ENCODE peak calls at places on chromosomes 6 and 20, in ten cellular contexts. R is left ventricle myocardium inferior, L is kidney, N is lung, O is cardiac muscle cell, U is mammary epithelial cell, W is lower lobe of right lung, M is thoracic aorta, K is heart left ventricle, A is endodermal cell. Y is an unnamed sample. For H3K4me1, the result is how much of the 10 kb centered on the place peaks cover.

GRCh38 chr6:168032383-168032760 is 34.9 kb downstream of the KIF25 start:
- DNase-seq in R (no peak), L (no peak), N (no peak), O (peak), U (peak), W (no peak), M (no peak), K (no peak), A (no peak), Y (no peak)

GRCh38 chr6:166364480-166364879 is 18.3 kb downstream of the MPC1 start:
- DNase-seq in R (no peak), L (no peak), N (no peak), O (no peak), U (no peak), W (no peak), M (no peak), K (no peak), A (no peak), Y (no peak)

GRCh38 chr20:10798811-10799210 is 125.0 kb upstream of the JAG1 start:
- DNase-seq in R (no peak), L (no peak), N (no peak), O (peak), U (peak), W (no peak), M (no peak), K (no peak), A (no peak), Y (no peak)

GRCh38 chr20:19943021-19943659 is 74.0 kb upstream of the NAA20 start:
- DNase-seq in R (no peak), L (no peak), N (no peak), O (no peak), U (peak), W (peak), M (no peak), K (no peak), A (no peak), Y (no peak)

GRCh38 chr6:78598966-78599365 is 268.4 kb upstream of the IRAK1BP1 start:
- DNase-seq in R (no peak), L (no peak), N (no peak), O (peak), U (peak), W (no peak), M (no peak), K (no peak), A (no peak), Y (peak)

GRCh38 chr6:20811112-20811746 is 277.0 kb downstream of the CDKAL1 start:
- DNase-seq in R (no peak), L (no peak), N (no peak), O (peak), U (peak), W (no peak), M (no peak), K (no peak), A (peak), Y (no peak)

GRCh38 chr6:107805504-107805903 is 18.6 kb downstream of the SCML4 start:
- DNase-seq in R (no peak), L (no peak), N (no peak), O (no peak), U (no peak), W (no peak), M (no peak), K (no peak), A (peak), Y (no peak)

GRCh38 chr20:2596673-2597279 is 55.7 kb upstream of the NOP56 start:
- DNase-seq in R (no peak), L (no peak), N (no peak), O (peak), U (no peak), W (no peak), M (no peak), K (no peak), A (peak), Y (no peak)

GRCh38 chr20:52552181-52552872 is 360.7 kb upstream of the ZFP64 start:
- DNase-seq in R (no peak), L (no peak), N (no peak), O (peak), U (peak), W (no peak), M (no peak), K (no peak), A (no peak), Y (no peak)

GRCh38 chr20:2922957-2923356 is 49.7 kb downstream of the PTPRA start:
- DNase-seq in R (no peak), L (no peak), N (no peak), O (no peak), U (peak), W (no peak), M (no peak), K (no peak), A (peak), Y (no peak)

GRCh38 chr6:166938704-166939103 is 17.6 kb downstream of the RNASET2 start:
- DNase-seq in R (no peak), L (no peak), N (no peak), O (no peak), U (no peak), W (no peak), M (no peak), K (no peak), A (no peak), Y (no peak)

GRCh38 chr6:170102038-170102437 is 188.8 kb downstream of the DLL1 start:
- DNase-seq in R (no peak), L (peak), N (no peak), O (no peak), U (no peak), W (no peak), M (no peak), K (no peak), A (peak), Y (no peak)

GRCh38 chr6:9039258-9039657 is 603.9 kb upstream of the SLC35B3 start:
- DNase-seq in R (no peak), L (no peak), N (no peak), O (no peak), U (no peak), W (no peak), M (no peak), K (no peak), A (no peak), Y (no peak)

GRCh38 chr6:16757332-16757731 is 3.9 kb downstream of the ATXN1 start:
- DNase-seq in R (no peak), L (no peak), N (no peak), O (no peak), U (no peak), W (no peak), M (no peak), K (no peak), A (no peak), Y (no peak)

GRCh38 chr20:24979036-24979960 is 13.3 kb downstream of the APMAP start:
- DNase-seq in R (no peak), L (no peak), N (no peak), O (no peak), U (no peak), W (no peak), M (no peak), K (no peak), A (peak), Y (no peak)

GRCh38 chr6:110509617-110510231 is 33.3 kb upstream of the SLC22A16 start:
- DNase-seq in R (no peak), L (no peak), N (no peak), O (peak), U (peak), W (no peak), M (no peak), K (no peak), A (no peak), Y (peak)

GRCh38 chr6:131733376-131734016 is 22.7 kb upstream of the CTAGE9 start:
- DNase-seq in R (no peak), L (no peak), N (no peak), O (peak), U (peak), W (no peak), M (no peak), K (peak), A (no peak), Y (peak)

GRCh38 chr6:43457643-43458042 is 2.3 kb upstream of the DLK2 start:
- DNase-seq in R (no peak), L (no peak), N (no peak), O (no peak), U (no peak), W (no peak), M (no peak), K (no peak), A (no peak), Y (no peak)

GRCh38 chr20:62652894-62653305 is 10.6 kb downstream of the SLCO4A1 start:
- DNase-seq in R (no peak), L (no peak), N (no peak), O (no peak), U (no peak), W (no peak), M (no peak), K (no peak), A (no peak), Y (peak)

GRCh38 chr6:72324591-72324990 is 297.3 kb upstream of the KCNQ5 start:
- DNase-seq in R (no peak), L (no peak), N (no peak), O (peak), U (no peak), W (no peak), M (no peak), K (no peak), A (no peak), Y (no peak)
- H3K4me1 ChIP-seq in R (under half), L (under half), N (under half), O (under half), U (under half), W (under half), M (under half), K (under half), A (under half), Y (under half)

GRCh38 chr20:47296950-47297349 is 59.5 kb downstream of the ZMYND8 start:
- DNase-seq in R (no peak), L (no peak), N (no peak), O (peak), U (no peak), W (no peak), M (no peak), K (no peak), A (no peak), Y (no peak)
- TF ChIP-seq CTCF in R (peak), L (no peak), N (no peak), O (peak), U (no peak), W (peak), M (no peak), K (no peak), A (peak), Y (no peak)

GRCh38 chr6:47078991-47079390 is 36.9 kb upstream of the ADGRF1 start:
- DNase-seq in R (no peak), L (no peak), N (no peak), O (no peak), U (no peak), W (no peak), M (no peak), K (no peak), A (no peak), Y (no peak)
- H3K4me1 ChIP-seq in R (under half), L (under half), N (under half), O (under half), U (under half), W (under half), M (under half), K (under half), A (under half), Y (under half)

GRCh38 chr6:82246370-82246769 is 1.2 kb downstream of the IBTK start:
- DNase-seq in R (no peak), L (no peak), N (no peak), O (no peak), U (no peak), W (no peak), M (no peak), K (no peak), A (no peak), Y (no peak)

GRCh38 chr6:82247634-82248232 is at the start of gene IBTK:
- DNase-seq in R (peak), L (peak), N (peak), O (peak), U (peak), W (peak), M (peak), K (peak), A (peak), Y (peak)

GRCh38 chr6:82248233-82248735 is 740 bp upstream of the IBTK start:
- DNase-seq in R (no peak), L (no peak), N (no peak), O (peak), U (peak), W (peak), M (no peak), K (no peak), A (no peak), Y (no peak)

GRCh38 chr6:82245376-82245775 is 2.2 kb downstream of the IBTK start:
- DNase-seq in R (no peak), L (no peak), N (no peak), O (no peak), U (no peak), W (no peak), M (no peak), K (no peak), A (no peak), Y (no peak)

DNA sequence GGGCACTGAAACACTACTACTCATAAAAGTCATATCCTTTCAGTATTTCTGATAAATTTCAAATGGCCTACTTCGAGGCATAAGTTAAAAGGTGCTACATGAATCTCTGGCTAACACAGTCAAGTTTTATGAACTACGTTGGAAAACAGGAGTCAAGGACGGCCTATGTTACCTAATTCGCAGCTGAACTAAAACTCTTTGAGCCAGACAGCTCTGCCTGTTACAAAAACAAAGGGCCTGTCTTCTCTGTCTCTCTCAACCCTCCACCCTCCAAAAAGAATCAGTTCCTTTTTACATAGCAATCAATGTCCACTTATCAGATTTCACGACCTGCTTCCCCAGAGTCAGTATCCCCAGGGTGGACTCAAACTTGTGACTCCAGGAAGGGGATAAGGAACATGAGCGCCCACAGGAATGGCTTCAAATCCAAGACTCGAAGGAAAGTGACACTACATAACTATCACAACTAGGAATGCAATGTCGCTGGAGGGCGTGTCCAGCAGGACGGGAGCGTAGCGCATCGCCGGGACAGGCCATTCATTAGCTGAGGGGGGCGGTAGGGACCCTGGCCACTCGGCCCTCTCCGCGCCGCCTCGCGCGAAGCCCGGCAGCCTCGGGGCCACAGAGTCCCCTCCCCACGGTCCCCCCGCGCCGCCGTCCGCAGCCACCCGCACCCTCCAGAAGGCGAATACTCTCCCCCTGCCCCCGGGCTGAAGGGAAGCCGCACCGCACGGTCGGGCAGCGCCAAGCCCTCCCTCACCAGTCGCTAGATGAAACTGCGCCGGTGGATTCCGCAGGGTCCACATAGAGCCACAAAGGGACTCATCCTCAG is 526 bp downstream of the IBTK start:
- DNase-seq in R (peak), L (no peak), N (peak), O (peak), U (peak), W (peak), M (peak), K (peak), A (peak), Y (no peak)
- TF ChIP-seq CTCF in R (no peak), L (no peak), N (no peak), O (no peak), U (no peak), W (no peak), M (no peak), K (no peak), A (peak), Y (no peak)

GRCh38 chr20:38304845-38305447 is 990 bp downstream of the BPI start:
- DNase-seq in R (no peak), L (no peak), N (peak), O (peak), U (peak), W (peak), M (no peak), K (peak), A (peak), Y (no peak)
- H3K4me1 ChIP-seq in R (under half), L (under half), N (under half), O (under half), U (under half), W (under half), M (under half), K (under half), A (under half), Y (under half)

DNA sequence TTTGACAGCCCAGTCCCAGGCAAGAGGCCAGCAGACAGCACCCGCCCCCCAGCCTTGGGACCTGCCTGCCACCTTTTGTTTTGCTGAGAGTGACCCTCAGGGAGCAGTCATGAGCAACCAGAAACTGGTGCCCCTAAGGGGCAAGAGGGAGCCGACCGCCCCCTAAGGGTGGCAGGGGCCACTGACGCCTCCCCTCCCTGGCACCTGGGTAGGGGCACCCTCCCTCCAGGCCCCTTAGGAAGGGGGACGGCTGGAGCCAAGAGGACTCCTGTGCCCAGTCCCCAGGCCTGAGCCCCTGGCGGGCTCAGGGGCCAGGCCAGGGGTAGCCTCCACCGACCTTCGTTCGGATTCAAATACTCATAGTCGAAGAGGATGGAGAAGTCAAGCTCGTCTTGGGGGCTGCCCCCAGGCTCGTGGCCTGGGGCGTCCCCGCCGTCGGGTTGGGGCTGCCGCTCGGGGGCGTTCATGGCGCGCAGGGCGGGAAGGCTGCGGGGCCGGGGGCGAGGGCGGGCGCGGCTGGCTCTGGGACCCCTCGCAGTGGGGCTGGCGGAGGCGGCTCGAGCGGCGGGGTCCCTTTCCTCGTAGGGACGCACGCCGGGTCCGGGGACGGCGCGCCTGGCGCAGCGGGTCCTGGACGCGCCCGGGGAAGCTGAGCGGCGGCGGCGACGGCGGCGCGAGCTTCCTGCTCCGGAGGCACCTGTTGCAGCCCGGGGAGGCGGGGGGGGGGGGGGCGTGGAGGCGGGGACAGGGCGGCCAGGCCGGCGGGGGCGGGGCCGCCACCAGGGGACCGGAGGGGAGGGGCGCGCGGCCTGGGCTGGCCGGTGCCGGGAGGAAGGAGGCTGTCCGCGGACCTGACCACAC is at the start of gene NFATC2:
- DNase-seq in R (peak), L (peak), N (peak), O (no peak), U (no peak), W (peak), M (no peak), K (peak), A (peak), Y (no peak)
- TF ChIP-seq CTCF in R (peak), L (no peak), N (no peak), O (peak), U (no peak), W (peak), M (no peak), K (no peak), A (peak), Y (no peak)

GRCh38 chr6:2861822-2862164 is 20.1 kb upstream of the SERPINB1 start:
- DNase-seq in R (no peak), L (no peak), N (no peak), O (no peak), U (no peak), W (no peak), M (no peak), K (no peak), A (no peak), Y (no peak)

GRCh38 chr6:2862712-2863174 is 21.1 kb upstream of the SERPINB1 start:
- DNase-seq in R (no peak), L (no peak), N (no peak), O (no peak), U (no peak), W (no peak), M (no peak), K (no peak), A (peak), Y (no peak)

GRCh38 chr6:2859325-2859700 is 17.6 kb upstream of the SERPINB1 start:
- DNase-seq in R (no peak), L (no peak), N (no peak), O (no peak), U (no peak), W (no peak), M (no peak), K (no peak), A (no peak), Y (no peak)

GRCh38 chr6:2858678-2859324 is 17.1 kb upstream of the SERPINB1 start:
- DNase-seq in R (no peak), L (no peak), N (no peak), O (peak), U (no peak), W (no peak), M (no peak), K (no peak), A (no peak), Y (no peak)

GRCh38 chr6:2861071-2861821 is 19.6 kb upstream of the SERPINB1 start:
- DNase-seq in R (no peak), L (no peak), N (no peak), O (no peak), U (no peak), W (no peak), M (no peak), K (no peak), A (peak), Y (no peak)
- H3K4me1 ChIP-seq in R (under half), L (under half), N (under half), O (under half), U (under half), W (under half), M (under half), K (under half), A (under half), Y (under half)

DNA sequence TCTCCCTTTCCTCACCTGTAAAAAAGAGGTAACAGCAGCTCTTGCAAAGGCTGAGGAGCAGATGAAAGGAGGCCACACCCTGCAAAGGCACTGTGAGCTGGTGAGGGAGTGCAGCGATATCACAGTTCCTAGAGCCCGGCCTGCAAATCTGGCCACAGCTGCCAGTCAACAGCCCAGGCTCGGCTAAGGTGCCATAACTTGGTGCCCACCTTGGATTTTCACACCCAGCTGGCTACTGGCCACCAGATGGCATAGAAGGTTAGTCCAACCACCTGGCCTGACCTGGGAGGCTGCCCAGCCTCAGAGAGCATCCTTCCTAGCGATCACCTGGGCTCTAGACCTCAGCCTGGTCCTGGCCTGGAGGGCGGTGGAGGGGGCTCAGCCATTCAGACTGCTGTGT is 46.8 kb downstream of the KCNB1 start:
- DNase-seq in R (no peak), L (no peak), N (no peak), O (no peak), U (no peak), W (no peak), M (no peak), K (no peak), A (peak), Y (no peak)
- TF ChIP-seq CTCF in R (no peak), L (no peak), N (no peak), O (no peak), U (no peak), W (no peak), M (no peak), K (no peak), A (peak), Y (no peak)

DNA sequence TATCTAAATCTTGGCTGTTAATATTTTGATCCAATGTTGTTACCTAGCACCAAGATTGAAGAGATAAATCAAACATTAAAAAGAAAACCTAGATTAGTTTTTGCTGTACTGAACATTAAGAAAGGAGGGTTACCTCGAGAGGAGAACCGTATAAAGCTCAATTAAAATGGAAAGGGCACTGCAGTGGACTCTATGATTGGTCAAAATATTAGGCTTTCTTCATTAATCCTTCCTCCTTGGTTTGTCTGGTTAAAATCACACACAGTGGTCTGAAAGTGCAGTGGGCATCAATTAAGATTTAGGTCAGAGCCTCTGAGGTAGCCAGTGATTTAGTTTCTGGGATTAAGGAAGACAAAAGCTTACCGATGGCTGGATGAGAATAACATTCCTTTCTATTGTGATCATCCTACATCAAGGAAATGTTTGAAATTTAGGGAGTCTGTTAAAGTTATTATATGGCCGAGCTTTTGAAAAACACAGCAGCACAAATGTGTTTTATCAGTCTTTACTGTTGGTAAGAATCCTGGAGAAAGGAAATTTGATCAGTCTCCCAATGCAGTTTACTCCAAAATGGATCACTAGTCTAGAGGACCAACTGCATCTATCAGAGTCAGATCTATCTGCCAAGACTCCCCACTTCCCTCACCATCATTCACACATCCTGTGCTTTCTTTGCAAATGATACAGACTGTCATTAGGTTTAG is 134.6 kb upstream of the NEDD9 start:
- DNase-seq in R (no peak), L (no peak), N (no peak), O (peak), U (peak), W (no peak), M (no peak), K (no peak), A (peak), Y (no peak)
- H3K4me1 ChIP-seq in R (half or more), L (under half), N (under half), O (under half), U (half or more), W (half or more), M (half or more), K (under half), A (under half), Y (under half)

GRCh38 chr6:101226677-101227135 is 166.8 kb upstream of the GRIK2 start:
- DNase-seq in R (no peak), L (peak), N (no peak), O (peak), U (peak), W (no peak), M (no peak), K (no peak), A (peak), Y (no peak)
- TF ChIP-seq CTCF in R (no peak), L (no peak), N (no peak), O (peak), U (no peak), W (no peak), M (peak), K (no peak), A (peak), Y (no peak)

Y was measured in uterus.